ENCODE peak calls at places on chromosomes 16 and 17, in seven cellular contexts. M is right lobe of liver, V is lung, P is epithelial cell of esophagus, D is H9, X is left lung, T is nephron progenitor cell. E is an unnamed sample.

GRCh38 chr17:4536259-4536741 is 18.9 kb downstream of the MYBBP1A start:
- DNase-seq in M (no peak), V (no peak), P (no peak), D (peak), X (no peak), T (no peak), E (no peak)

GRCh38 chr16:56708821-56709685 is 20.9 kb upstream of the NUP93 start:
- DNase-seq in M (no peak), V (no peak), P (peak), D (no peak), X (no peak), T (no peak), E (no peak)

GRCh38 chr16:57823836-57824235 is 21.5 kb upstream of the KIFC3 start:
- DNase-seq in M (peak), V (no peak), P (peak), D (no peak), X (no peak), T (no peak), E (no peak)

GRCh38 chr16:2027024-2028010 is 615 bp downstream of the NHERF2 start:
- DNase-seq in M (peak), V (no peak), P (peak), D (no peak), X (peak), T (no peak), E (no peak)

GRCh38 chr17:73492125-73492801 is 152.0 kb downstream of the SDK2 start:
- DNase-seq in M (no peak), V (no peak), P (no peak), D (no peak), X (peak), T (no peak), E (no peak)

GRCh38 chr16:22139008-22139407 is 23.3 kb upstream of the SDR42E2 start:
- DNase-seq in M (no peak), V (peak), P (peak), D (no peak), X (no peak), T (no peak), E (no peak)

GRCh38 chr16:63553980-63554379 is 1517.7 kb upstream of the CDH8 start:
- DNase-seq in M (no peak), V (no peak), P (no peak), D (no peak), X (no peak), T (no peak), E (no peak)

GRCh38 chr17:83203472-83204221 is 124.2 kb downstream of the METRNL start:
- DNase-seq in M (peak), V (no peak), P (no peak), D (no peak), X (peak), T (no peak), E (peak)

GRCh38 chr16:15644306-15644961 is 1.5 kb upstream of the MARF1 start:
- DNase-seq in M (no peak), V (no peak), P (peak), D (no peak), X (no peak), T (no peak), E (no peak)

GRCh38 chr17:28467456-28468025 is 5.9 kb upstream of the SLC13A2 start:
- DNase-seq in M (no peak), V (no peak), P (peak), D (no peak), X (no peak), T (no peak), E (no peak)

GRCh38 chr17:59124665-59125064 is 18.0 kb upstream of the TRIM37 start:
- DNase-seq in M (no peak), V (no peak), P (no peak), D (no peak), X (no peak), T (no peak), E (no peak)

GRCh38 chr16:89270666-89271345 is 53.3 kb downstream of the ZNF778 start:
- DNase-seq in M (no peak), V (no peak), P (no peak), D (no peak), X (peak), T (no peak), E (no peak)

GRCh38 chr17:38604479-38605229 is 1.1 kb downstream of the SRCIN1 start:
- DNase-seq in M (no peak), V (no peak), P (no peak), D (peak), X (peak), T (peak), E (no peak)
- TF ChIP-seq CTCF in M (no peak), V (no peak), P (no peak), D (peak), X (no peak), T (peak), E (no peak)

GRCh38 chr17:49695698-49696232 is 12.0 kb downstream of the SLC35B1 start:
- DNase-seq in M (no peak), V (no peak), P (no peak), D (no peak), X (no peak), T (no peak), E (no peak)
- TF ChIP-seq CTCF in M (no peak), V (no peak), P (no peak), D (no peak), X (no peak), T (no peak), E (peak)

DNA sequence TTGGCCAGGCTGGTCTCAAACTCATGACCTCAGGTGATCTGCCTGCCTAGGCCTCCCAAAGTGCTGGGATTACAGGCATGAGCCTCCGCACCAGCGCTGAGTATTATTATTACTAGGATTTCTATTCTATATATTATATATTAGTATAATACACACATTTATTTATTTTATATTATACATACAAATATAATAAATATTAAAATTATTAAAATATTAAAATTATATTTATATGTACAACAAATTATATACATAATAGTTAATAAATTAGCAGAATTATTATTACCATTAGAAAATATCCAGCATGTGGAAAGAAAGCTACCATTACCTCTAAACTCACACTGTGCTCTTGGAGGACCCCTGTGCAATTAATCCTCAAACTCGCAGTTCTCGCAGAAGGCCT is 241.6 kb upstream of the IRX5 start:
- DNase-seq in M (no peak), V (no peak), P (no peak), D (no peak), X (no peak), T (no peak), E (no peak)
- TF ChIP-seq CTCF in M (no peak), V (no peak), P (no peak), D (no peak), X (no peak), T (no peak), E (no peak)

GRCh38 chr17:68512247-68512966 is at the start of gene PRKAR1A:
- DNase-seq in M (peak), V (peak), P (peak), D (peak), X (peak), T (peak), E (peak)

GRCh38 chr17:68512967-68513474 is 791 bp downstream of the PRKAR1A start:
- DNase-seq in M (no peak), V (no peak), P (peak), D (no peak), X (no peak), T (no peak), E (no peak)

GRCh38 chr17:68509151-68510057 is 2.8 kb upstream of the PRKAR1A start:
- DNase-seq in M (peak), V (peak), P (peak), D (no peak), X (peak), T (peak), E (peak)

GRCh38 chr17:68511671-68512246 is 471 bp upstream of the PRKAR1A start:
- DNase-seq in M (peak), V (peak), P (no peak), D (peak), X (peak), T (peak), E (peak)

DNA sequence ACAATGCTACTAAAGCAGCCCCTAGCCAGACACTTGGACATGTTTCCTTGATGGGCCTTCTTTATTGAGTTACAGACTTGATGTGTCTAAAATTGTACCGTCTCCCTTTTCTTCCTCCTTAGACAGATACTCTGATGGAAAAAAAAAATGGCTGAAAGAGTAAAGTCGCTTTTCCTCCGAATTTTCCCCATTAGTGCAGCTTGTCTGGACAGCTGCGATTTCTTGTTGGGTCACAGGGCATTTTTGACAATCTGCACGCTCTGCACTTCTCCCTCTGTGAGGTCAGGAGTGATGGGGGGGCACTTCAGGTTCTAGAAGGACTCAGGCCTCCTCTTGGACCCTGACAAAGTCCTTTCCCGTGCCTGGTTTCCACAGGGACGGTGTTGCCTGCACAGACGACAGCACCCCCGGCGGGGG is 968 bp upstream of the PRKAR1A start:
- DNase-seq in M (no peak), V (peak), P (no peak), D (no peak), X (no peak), T (no peak), E (peak)
- TF ChIP-seq CTCF in M (no peak), V (no peak), P (no peak), D (peak), X (no peak), T (no peak), E (no peak)

GRCh38 chr17:80454557-80455327 is 21.7 kb downstream of the NPTX1 start:
- DNase-seq in M (peak), V (peak), P (peak), D (peak), X (peak), T (peak), E (peak)
- TF ChIP-seq CTCF in M (no peak), V (no peak), P (no peak), D (no peak), X (no peak), T (no peak), E (no peak)

DNA sequence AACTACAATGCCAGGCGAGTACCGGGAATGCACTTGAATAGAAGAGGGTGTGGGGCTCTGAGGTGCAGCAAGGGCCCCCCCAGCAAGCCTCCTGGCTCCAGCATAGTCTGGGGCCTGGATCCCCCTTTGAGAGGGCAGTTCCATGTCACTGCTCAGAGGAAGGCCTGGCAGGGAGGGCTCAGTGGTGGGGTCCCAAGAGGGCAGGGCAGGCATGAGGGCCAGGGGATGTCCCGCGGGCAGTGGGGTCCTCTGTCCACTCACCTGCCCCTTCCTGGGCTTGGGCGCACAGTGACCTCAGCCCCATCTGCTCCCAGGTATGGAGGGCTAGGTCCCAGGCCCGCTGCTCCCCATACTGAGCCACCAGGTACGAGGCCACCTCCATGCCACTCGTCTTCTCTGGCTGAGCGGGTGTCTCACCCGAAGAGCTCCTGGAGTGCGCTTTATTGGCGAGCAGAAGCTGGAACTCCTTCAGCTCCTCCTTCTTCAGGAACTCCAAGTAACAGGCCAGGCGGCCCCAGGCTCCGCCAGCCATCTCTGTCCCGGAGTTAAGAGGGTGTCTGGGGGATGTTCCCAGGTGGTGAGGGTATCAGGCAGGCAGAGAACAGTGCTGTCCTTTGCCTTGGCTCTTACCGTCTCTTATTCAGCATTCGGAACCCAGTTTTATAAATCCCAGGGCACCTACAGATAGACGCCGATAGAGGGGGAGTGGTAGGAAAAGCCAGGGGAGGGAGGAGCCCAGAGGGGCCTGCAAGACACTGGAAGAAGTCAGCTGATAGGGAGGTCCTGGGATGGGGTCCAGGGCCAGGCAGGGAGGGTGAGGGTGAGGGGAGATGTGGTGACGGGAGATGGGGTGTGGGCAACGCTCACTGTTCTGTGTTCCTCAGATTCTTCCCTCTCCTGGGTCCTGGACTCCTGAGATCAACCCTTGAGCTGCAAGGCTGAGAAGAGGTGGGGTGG is 605 bp downstream of the NLRP1 start:
- DNase-seq in M (no peak), V (no peak), P (no peak), D (no peak), X (no peak), T (no peak), E (no peak)
- TF ChIP-seq CTCF in M (no peak), V (no peak), P (no peak), D (no peak), X (no peak), T (no peak), E (no peak)

GRCh38 chr17:16251556-16251955 is 34.5 kb downstream of the PIGL start:
- DNase-seq in M (no peak), V (no peak), P (no peak), D (no peak), X (no peak), T (no peak), E (no peak)

GRCh38 chr17:16247589-16247984 is 30.6 kb downstream of the PIGL start:
- DNase-seq in M (no peak), V (no peak), P (no peak), D (no peak), X (no peak), T (no peak), E (no peak)

GRCh38 chr17:16250635-16251034 is 33.6 kb downstream of the PIGL start:
- DNase-seq in M (no peak), V (no peak), P (peak), D (no peak), X (no peak), T (no peak), E (no peak)

GRCh38 chr17:16255481-16255901 is 38.5 kb downstream of the PIGL start:
- DNase-seq in M (peak), V (peak), P (no peak), D (peak), X (no peak), T (no peak), E (no peak)

DNA sequence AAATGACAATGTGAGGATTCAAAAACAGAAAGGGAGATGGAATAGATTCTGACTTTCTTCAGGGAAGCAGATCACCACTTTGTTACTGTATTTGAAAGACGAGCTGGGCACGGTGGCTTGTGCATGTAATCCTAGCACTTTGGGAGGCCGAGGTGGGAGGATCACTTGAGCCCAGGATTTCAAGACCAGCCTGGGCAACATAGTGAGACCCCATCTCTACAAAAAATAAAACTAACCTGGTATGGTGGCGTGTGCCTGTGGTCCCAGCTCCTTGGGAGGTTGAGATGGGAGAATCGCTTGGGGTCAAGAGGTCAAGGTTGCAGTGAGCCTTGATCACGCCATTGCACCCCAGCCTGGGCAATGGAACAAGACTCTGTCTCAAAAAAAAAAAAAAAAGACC is 34.0 kb downstream of the PIGL start:
- DNase-seq in M (no peak), V (no peak), P (no peak), D (no peak), X (no peak), T (no peak), E (no peak)
- TF ChIP-seq CTCF in M (no peak), V (no peak), P (no peak), D (no peak), X (no peak), T (no peak), E (no peak)

GRCh38 chr17:309361-309888 is 43.2 kb downstream of the RPH3AL start:
- DNase-seq in M (peak), V (no peak), P (no peak), D (peak), X (peak), T (peak), E (no peak)
- TF ChIP-seq CTCF in M (peak), V (no peak), P (no peak), D (peak), X (peak), T (peak), E (peak)

GRCh38 chr16:30775131-30775380 is 11.9 kb downstream of the ZNF629 start:
- DNase-seq in M (no peak), V (no peak), P (no peak), D (no peak), X (no peak), T (no peak), E (no peak)
- TF ChIP-seq CTCF in M (no peak), V (no peak), P (no peak), D (no peak), X (no peak), T (no peak), E (no peak)

DNA sequence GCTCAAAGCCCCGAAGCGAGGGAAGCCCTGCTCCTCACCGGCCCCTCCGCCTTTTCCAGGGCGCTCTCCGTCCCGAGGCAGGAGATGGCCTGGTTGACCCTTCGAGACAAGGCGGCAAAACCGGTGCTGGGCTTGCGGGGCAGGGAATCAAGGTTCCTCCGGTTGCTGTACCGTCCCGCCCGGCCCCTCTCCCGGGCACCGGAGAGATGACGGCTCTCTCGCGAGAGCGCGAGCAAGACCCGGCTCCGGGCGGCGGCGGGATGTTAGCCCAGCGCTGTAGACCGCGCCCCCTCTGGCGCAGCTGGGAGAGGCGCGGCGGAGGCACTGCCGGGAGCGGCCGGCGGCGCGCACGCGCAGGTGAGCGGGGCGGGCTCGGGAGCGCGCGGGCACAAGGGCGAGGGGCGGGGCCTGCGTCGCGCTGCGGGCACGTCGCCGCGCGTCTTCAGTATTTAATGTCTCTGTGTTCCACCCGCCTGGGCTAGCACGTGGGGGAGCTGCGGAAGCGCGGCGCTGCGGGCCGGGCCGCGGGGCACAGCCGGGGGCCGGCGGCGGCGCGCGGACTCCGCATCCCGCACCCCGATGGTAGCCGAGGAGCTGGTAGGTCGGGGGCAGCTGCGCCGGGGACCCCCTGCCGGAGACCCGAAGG is at the start of gene AKAP1:
- DNase-seq in M (peak), V (peak), P (peak), D (peak), X (peak), T (peak), E (peak)
- TF ChIP-seq CTCF in M (peak), V (peak), P (peak), D (peak), X (no peak), T (no peak), E (no peak)

E was measured in CD14-positive monocyte.